ENCODE peak calls at places on chromosomes 3 and 15, in eight cellular contexts. One of them, this sample, is unnamed.
A peak's percentile ranks its signal among the peaks of the same experiment; 100 is the strongest.

GRCh38 chr3:72641684-72642083 is 206.6 kb downstream of the SHQ1 start:
- DNase-seq in SK-N-SH: no peak
- DNase-seq in HCT116: no peak
- DNase-seq in PC-3: peak; percentile 27
- DNase-seq in OCI-LY7: no peak
- DNase-seq in neural progenitor cell: no peak
- DNase-seq in hepatocyte: no peak
- DNase-seq in GM23248: peak; percentile 38
- DNase-seq in this sample: no peak

GRCh38 chr3:190010486-190010885 is 110.2 kb downstream of the P3H2 start:
- DNase-seq in neural progenitor cell: no peak
- DNase-seq in hepatocyte: no peak
- DNase-seq in GM23248: no peak
- DNase-seq in SK-N-SH: no peak
- DNase-seq in PC-3: no peak
- DNase-seq in OCI-LY7: no peak
- DNase-seq in HCT116: no peak
- DNase-seq in this sample: no peak

GRCh38 chr3:138921316-138922292 is 25.3 kb downstream of the FOXL2 start:
- DNase-seq in OCI-LY7: no peak
- DNase-seq in SK-N-SH: no peak
- DNase-seq in neural progenitor cell: no peak
- DNase-seq in PC-3: peak; percentile 83
- DNase-seq in hepatocyte: no peak
- DNase-seq in HCT116: no peak
- DNase-seq in GM23248: peak; percentile 92
- DNase-seq in this sample: no peak

GRCh38 chr15:58548308-58549012 is 116.7 kb downstream of the LIPC start:
- DNase-seq in neural progenitor cell: no peak
- DNase-seq in SK-N-SH: no peak
- DNase-seq in PC-3: no peak
- DNase-seq in hepatocyte: no peak
- DNase-seq in HCT116: no peak
- DNase-seq in GM23248: no peak
- DNase-seq in OCI-LY7: no peak
- DNase-seq in this sample: no peak

GRCh38 chr3:113606539-113607218 is 74.3 kb downstream of the SIDT1 start:
- DNase-seq in SK-N-SH: no peak
- DNase-seq in hepatocyte: no peak
- DNase-seq in neural progenitor cell: no peak
- DNase-seq in OCI-LY7: peak; percentile 89
- DNase-seq in PC-3: no peak
- DNase-seq in GM23248: no peak
- DNase-seq in HCT116: no peak
- DNase-seq in this sample: peak; percentile 61

GRCh38 chr3:129182390-129183180 is 1.1 kb downstream of the CNBP start:
- DNase-seq in OCI-LY7: peak; percentile 51
- DNase-seq in PC-3: peak; percentile 15
- DNase-seq in SK-N-SH: peak; percentile 58
- DNase-seq in hepatocyte: no peak
- DNase-seq in HCT116: no peak
- DNase-seq in GM23248: peak; percentile 67
- DNase-seq in neural progenitor cell: peak; percentile 12
- DNase-seq in this sample: peak; percentile 63

GRCh38 chr15:84734794-84735479 is 13.5 kb upstream of the ZNF592 start:
- DNase-seq in OCI-LY7: peak; percentile 95
- DNase-seq in GM23248: no peak
- DNase-seq in SK-N-SH: no peak
- DNase-seq in PC-3: peak; percentile 88
- DNase-seq in hepatocyte: peak; percentile 93
- DNase-seq in neural progenitor cell: peak; percentile 71
- DNase-seq in HCT116: peak; percentile 85
- DNase-seq in this sample: peak; percentile 98

GRCh38 chr3:57624801-57625200 is 27.7 kb upstream of the ARF4 start:
- DNase-seq in PC-3: no peak
- DNase-seq in SK-N-SH: no peak
- DNase-seq in HCT116: no peak
- DNase-seq in hepatocyte: no peak
- DNase-seq in neural progenitor cell: no peak
- DNase-seq in OCI-LY7: no peak
- DNase-seq in GM23248: no peak
- DNase-seq in this sample: no peak

GRCh38 chr3:146159037-146159436 is 1.9 kb downstream of the PLOD2 start:
- DNase-seq in PC-3: no peak
- DNase-seq in SK-N-SH: no peak
- DNase-seq in HCT116: no peak
- DNase-seq in neural progenitor cell: no peak
- DNase-seq in OCI-LY7: no peak
- DNase-seq in GM23248: peak; percentile 27
- DNase-seq in hepatocyte: no peak
- DNase-seq in this sample: no peak

GRCh38 chr3:64728994-64729393 is 41.2 kb upstream of the ADAMTS9 start:
- DNase-seq in HCT116: no peak
- DNase-seq in hepatocyte: no peak
- DNase-seq in neural progenitor cell: no peak
- DNase-seq in PC-3: no peak
- DNase-seq in OCI-LY7: no peak
- DNase-seq in SK-N-SH: no peak
- DNase-seq in GM23248: no peak
- DNase-seq in this sample: no peak

GRCh38 chr15:63945838-63946298 is 100.4 kb downstream of the DAPK2 start:
- DNase-seq in HCT116: no peak
- DNase-seq in SK-N-SH: no peak
- DNase-seq in neural progenitor cell: no peak
- DNase-seq in PC-3: peak; percentile 69
- DNase-seq in GM23248: no peak
- DNase-seq in OCI-LY7: no peak
- DNase-seq in hepatocyte: no peak
- DNase-seq in this sample: peak; percentile 39

GRCh38 chr15:41858756-41859155 is 20.1 kb downstream of the PLA2G4B start:
- DNase-seq in SK-N-SH: no peak
- DNase-seq in OCI-LY7: no peak
- DNase-seq in PC-3: no peak
- DNase-seq in hepatocyte: no peak
- DNase-seq in neural progenitor cell: no peak
- DNase-seq in HCT116: no peak
- DNase-seq in GM23248: no peak
- DNase-seq in this sample: peak; percentile 41

GRCh38 chr3:57596495-57597239 is 477 bp downstream of the ARF4 start:
- DNase-seq in neural progenitor cell: peak; percentile 81
- DNase-seq in HCT116: peak; percentile 36
- DNase-seq in PC-3: peak; percentile 88
- DNase-seq in SK-N-SH: peak; percentile 64
- DNase-seq in OCI-LY7: peak; percentile 34
- DNase-seq in hepatocyte: peak; percentile 89
- DNase-seq in GM23248: peak; percentile 96
- DNase-seq in this sample: peak; percentile 75

GRCh38 chr15:40843885-40844542 is at the start of gene SPINT1:
- DNase-seq in PC-3: peak; percentile 66
- DNase-seq in neural progenitor cell: peak; percentile 74
- DNase-seq in GM23248: peak; percentile 41
- DNase-seq in SK-N-SH: peak; percentile 69
- DNase-seq in HCT116: no peak
- DNase-seq in OCI-LY7: no peak
- DNase-seq in hepatocyte: peak; percentile 89
- DNase-seq in this sample: peak; percentile 74

GRCh38 chr3:177333535-177334495 is 136.5 kb upstream of the TBL1XR1 start:
- DNase-seq in hepatocyte: no peak
- DNase-seq in PC-3: no peak
- DNase-seq in OCI-LY7: no peak
- DNase-seq in neural progenitor cell: no peak
- DNase-seq in GM23248: no peak
- DNase-seq in SK-N-SH: no peak
- DNase-seq in HCT116: no peak
- DNase-seq in this sample: no peak

GRCh38 chr15:62928996-62929350 is 113.6 kb upstream of the TPM1 start:
- DNase-seq in hepatocyte: no peak
- DNase-seq in OCI-LY7: no peak
- DNase-seq in HCT116: peak; percentile 10
- DNase-seq in GM23248: peak; percentile 94
- DNase-seq in SK-N-SH: no peak
- DNase-seq in PC-3: peak; percentile 86
- DNase-seq in neural progenitor cell: no peak
- DNase-seq in this sample: no peak

GRCh38 chr3:51875501-51875900 is at the start of gene IQCF5:
- DNase-seq in GM23248: no peak
- DNase-seq in HCT116: no peak
- DNase-seq in PC-3: no peak
- DNase-seq in SK-N-SH: no peak
- DNase-seq in OCI-LY7: no peak
- DNase-seq in neural progenitor cell: no peak
- DNase-seq in hepatocyte: no peak
- DNase-seq in this sample: no peak

GRCh38 chr3:140170612-140171011 is 235.6 kb downstream of the CLSTN2 start:
- DNase-seq in OCI-LY7: no peak
- DNase-seq in neural progenitor cell: no peak
- DNase-seq in GM23248: no peak
- DNase-seq in PC-3: no peak
- DNase-seq in HCT116: no peak
- DNase-seq in SK-N-SH: no peak
- DNase-seq in hepatocyte: no peak
- DNase-seq in this sample: no peak

GRCh38 chr15:65326109-65326508 is 21.6 kb downstream of the RNU5B-1 start:
- DNase-seq in hepatocyte: peak; percentile 51
- DNase-seq in GM23248: no peak
- DNase-seq in HCT116: no peak
- DNase-seq in PC-3: no peak
- DNase-seq in neural progenitor cell: peak; percentile 59
- DNase-seq in SK-N-SH: peak; percentile 71
- DNase-seq in OCI-LY7: no peak
- DNase-seq in this sample: peak; percentile 57

GRCh38 chr3:39513801-39514369 is 46.4 kb downstream of the MOBP start:
- DNase-seq in hepatocyte: no peak
- DNase-seq in HCT116: no peak
- DNase-seq in SK-N-SH: no peak
- DNase-seq in GM23248: no peak
- DNase-seq in neural progenitor cell: no peak
- DNase-seq in OCI-LY7: no peak
- DNase-seq in PC-3: no peak
- DNase-seq in this sample: no peak

GRCh38 chr3:146117406-146118285 is 43.3 kb downstream of the PLOD2 start:
- DNase-seq in HCT116: no peak
- DNase-seq in neural progenitor cell: no peak
- DNase-seq in SK-N-SH: no peak
- DNase-seq in hepatocyte: no peak
- DNase-seq in PC-3: peak; percentile 27
- DNase-seq in OCI-LY7: no peak
- DNase-seq in GM23248: peak; percentile 90
- DNase-seq in this sample: no peak

GRCh38 chr15:69758291-69758771 is 305.7 kb downstream of the RPLP1 start:
- DNase-seq in PC-3: peak; percentile 24
- DNase-seq in OCI-LY7: no peak
- DNase-seq in HCT116: no peak
- DNase-seq in neural progenitor cell: no peak
- DNase-seq in hepatocyte: peak; percentile 40
- DNase-seq in SK-N-SH: no peak
- DNase-seq in GM23248: peak; percentile 22
- DNase-seq in this sample: no peak
- TF ChIP-seq EZH2phosphoT487 in PC-3: no peak
- TF ChIP-seq EZH2phosphoT487 in OCI-LY7: no peak
- TF ChIP-seq EZH2phosphoT487 in HCT116: no peak
- TF ChIP-seq EZH2phosphoT487 in neural progenitor cell: no peak
- TF ChIP-seq EZH2phosphoT487 in hepatocyte: no peak
- TF ChIP-seq EZH2phosphoT487 in SK-N-SH: no peak
- TF ChIP-seq EZH2phosphoT487 in GM23248: no peak
- TF ChIP-seq EZH2phosphoT487 in this sample: no peak

DNA sequence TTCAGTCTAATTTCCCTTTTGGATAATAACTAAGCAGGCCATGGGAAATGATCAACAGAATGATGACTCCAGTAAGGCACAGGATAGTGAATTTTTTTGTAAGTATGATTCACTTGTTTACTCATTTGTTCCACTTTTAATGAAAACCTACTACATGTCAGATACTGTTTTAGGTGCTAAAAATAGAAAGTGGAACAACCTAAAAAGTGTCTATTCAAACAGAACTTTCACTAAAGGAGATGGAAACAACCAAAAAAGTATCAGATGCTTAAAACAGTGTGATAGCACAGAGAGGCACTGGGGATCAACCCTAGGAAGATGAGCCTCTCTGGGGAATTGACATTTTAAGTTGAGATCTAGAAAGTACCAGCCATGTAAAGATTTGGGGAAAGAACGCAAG is 11.1 kb downstream of the RYK start:
- DNase-seq in hepatocyte: no peak
- DNase-seq in HCT116: no peak
- DNase-seq in OCI-LY7: no peak
- DNase-seq in SK-N-SH: no peak
- DNase-seq in PC-3: peak; percentile 3
- DNase-seq in neural progenitor cell: no peak
- DNase-seq in GM23248: peak; percentile 74
- DNase-seq in this sample: no peak
- H3K79me2 ChIP-seq in hepatocyte: peaks cover 100% of the 10 kb centered on the region
- H3K79me2 ChIP-seq in HCT116: peaks cover 100% of the 10 kb centered on the region
- H3K79me2 ChIP-seq in OCI-LY7: peaks cover 13% of the 10 kb centered on the region
- H3K79me2 ChIP-seq in SK-N-SH: peaks cover 100% of the 10 kb centered on the region
- H3K79me2 ChIP-seq in PC-3: peaks cover 98% of the 10 kb centered on the region
- H3K79me2 ChIP-seq in neural progenitor cell: peaks cover 100% of the 10 kb centered on the region
- H3K79me2 ChIP-seq in GM23248: peaks cover 100% of the 10 kb centered on the region
- H3K79me2 ChIP-seq in this sample: peaks cover 100% of the 10 kb centered on the region

GRCh38 chr3:184648726-184649125 is 63.1 kb downstream of the MAGEF1 start:
- DNase-seq in SK-N-SH: no peak
- DNase-seq in hepatocyte: peak; percentile 46
- DNase-seq in OCI-LY7: no peak
- DNase-seq in neural progenitor cell: no peak
- DNase-seq in PC-3: no peak
- DNase-seq in GM23248: no peak
- DNase-seq in HCT116: no peak
- DNase-seq in this sample: no peak

GRCh38 chr3:184642623-184643308 is 69.1 kb downstream of the MAGEF1 start:
- DNase-seq in hepatocyte: no peak
- DNase-seq in HCT116: no peak
- DNase-seq in GM23248: no peak
- DNase-seq in PC-3: no peak
- DNase-seq in OCI-LY7: no peak
- DNase-seq in SK-N-SH: peak; percentile 67
- DNase-seq in neural progenitor cell: no peak
- DNase-seq in this sample: no peak

GRCh38 chr3:184643442-184643841 is 68.4 kb downstream of the MAGEF1 start:
- DNase-seq in hepatocyte: no peak
- DNase-seq in PC-3: no peak
- DNase-seq in SK-N-SH: no peak
- DNase-seq in neural progenitor cell: no peak
- DNase-seq in OCI-LY7: no peak
- DNase-seq in HCT116: no peak
- DNase-seq in GM23248: no peak
- DNase-seq in this sample: no peak

GRCh38 chr3:184647405-184647936 is 64.4 kb downstream of the MAGEF1 start:
- DNase-seq in hepatocyte: no peak
- DNase-seq in OCI-LY7: no peak
- DNase-seq in GM23248: no peak
- DNase-seq in neural progenitor cell: no peak
- DNase-seq in HCT116: no peak
- DNase-seq in PC-3: no peak
- DNase-seq in SK-N-SH: peak; percentile 33
- DNase-seq in this sample: no peak

GRCh38 chr3:184645304-184645703 is 66.6 kb downstream of the MAGEF1 start:
- DNase-seq in hepatocyte: peak; percentile 67
- DNase-seq in OCI-LY7: no peak
- DNase-seq in SK-N-SH: peak; percentile 30
- DNase-seq in PC-3: no peak
- DNase-seq in GM23248: no peak
- DNase-seq in HCT116: no peak
- DNase-seq in neural progenitor cell: no peak
- DNase-seq in this sample: no peak
- TF ChIP-seq EZH2phosphoT487 in hepatocyte: no peak
- TF ChIP-seq EZH2phosphoT487 in OCI-LY7: no peak
- TF ChIP-seq EZH2phosphoT487 in SK-N-SH: no peak
- TF ChIP-seq EZH2phosphoT487 in PC-3: no peak
- TF ChIP-seq EZH2phosphoT487 in GM23248: no peak
- TF ChIP-seq EZH2phosphoT487 in HCT116: no peak
- TF ChIP-seq EZH2phosphoT487 in neural progenitor cell: no peak
- TF ChIP-seq EZH2phosphoT487 in this sample: no peak

GRCh38 chr3:186962445-186962844 is 32.1 kb downstream of the ST6GAL1 start:
- DNase-seq in HCT116: no peak
- DNase-seq in GM23248: no peak
- DNase-seq in OCI-LY7: no peak
- DNase-seq in neural progenitor cell: no peak
- DNase-seq in SK-N-SH: no peak
- DNase-seq in PC-3: no peak
- DNase-seq in hepatocyte: no peak
- DNase-seq in this sample: no peak
- H3K79me2 ChIP-seq in HCT116: no peaks in the 10 kb centered on the region
- H3K79me2 ChIP-seq in GM23248: no peaks in the 10 kb centered on the region
- H3K79me2 ChIP-seq in OCI-LY7: peaks cover 45% of the 10 kb centered on the region
- H3K79me2 ChIP-seq in neural progenitor cell: peaks cover 26% of the 10 kb centered on the region
- H3K79me2 ChIP-seq in SK-N-SH: no peaks in the 10 kb centered on the region
- H3K79me2 ChIP-seq in PC-3: no peaks in the 10 kb centered on the region
- H3K79me2 ChIP-seq in hepatocyte: peaks cover 8% of the 10 kb centered on the region
- H3K79me2 ChIP-seq in this sample: peaks cover 62% of the 10 kb centered on the region

This sample was measured in GM23338.